ENCODE peak calls at places on chromosomes 11 and 22, in five cellular contexts. A is breast epithelium; C is C1 segment of cervical spinal cord; D is cardiac muscle cell; G is stimulated activated CD4-positive, alpha-beta T cell treated with anti-CD3 and anti-CD28 coated beads, Interleukin-12 subunit alpha, Interleukin-12 subunit beta, amount 100 ng/mL, for 48 hours. L is an unnamed sample.

GRCh38 chr11:117547911-117548310 is 220.3 kb downstream of the CEP164 start:
- DNase-seq in G (no peak), D (no peak), C (no peak), A (no peak), L (no peak)

GRCh38 chr11:135075740-135076139 is 663.7 kb upstream of the B3GAT1 start:
- DNase-seq in A (peak; percentile 59), G (peak; percentile 71), C (no peak), D (peak; percentile 22), L (peak; percentile 32)

GRCh38 chr11:74035264-74035663 is 26.4 kb upstream of the UCP3 start:
- DNase-seq in D (no peak), A (no peak), G (no peak), C (no peak), L (no peak)

GRCh38 chr22:42821386-42821785 is 35.7 kb downstream of the ARFGAP3 start:
- DNase-seq in G (no peak), A (no peak), D (no peak), C (no peak), L (no peak)

GRCh38 chr11:19453893-19454292 is 213.1 kb upstream of the E2F8 start:
- DNase-seq in A (no peak), D (no peak), G (no peak), C (no peak), L (no peak)

GRCh38 chr11:65559951-65560537 is 1.9 kb upstream of the LTBP3 start:
- DNase-seq in C (peak; percentile 62), A (no peak), G (no peak), D (no peak), L (no peak)

GRCh38 chr11:45444796-45445195 is 158.7 kb upstream of the SYT13 start:
- DNase-seq in G (no peak), A (no peak), C (no peak), D (no peak), L (no peak)

GRCh38 chr11:13009476-13009920 is 382 bp downstream of the RASSF10 start:
- DNase-seq in D (no peak), A (no peak), G (no peak), C (no peak), L (no peak)

GRCh38 chr11:76551400-76551799 is 106.6 kb downstream of the EMSY start:
- DNase-seq in A (no peak), D (no peak), G (no peak), C (no peak), L (no peak)

L was measured in stimulated activated naive B cell treated with anti-CD40 and anti-IgM and Interleukin-4, amounts not matched to agents 10 μg/mL and 1 μg/mL and 100 μg/mL, for 72 hours.